ENCODE peak calls at places on chromosomes 12 and 14, in six cellular contexts. A is activated CD4-positive, CD25-positive, alpha-beta regulatory T cell treated with anti-CD3 and anti-CD28 coated beads, Interleukin-2, amount 50 U/mL, for 72 hours; X is stimulated activated effector memory CD8-positive, alpha-beta T cell treated with anti-CD3 and anti-CD28 coated beads, Interleukin-12 subunit alpha, Interleukin-12 subunit beta, amount 100 ng/mL, for 72 hours; N is ELR; Z is iris pigment epithelial cell; J is A549. O is an unnamed sample.

GRCh38 chr12:55700255-55701018 is 7.3 kb downstream of the ITGA7 start:
- DNase-seq in A (no peak), X (no peak), N (peak; percentile 65), Z (no peak), J (no peak), O (no peak)

GRCh38 chr12:45886685-45887084 is 103.7 kb downstream of the SCAF11 start:
- DNase-seq in A (no peak), X (no peak), N (no peak), Z (no peak), J (no peak), O (no peak)

GRCh38 chr12:132154341-132154761 is 10.1 kb downstream of the NOC4L start:
- DNase-seq in A (no peak), X (no peak), N (no peak), Z (no peak), J (no peak), O (no peak)

GRCh38 chr12:78778339-78778738 is 86.2 kb upstream of the SYT1 start:
- DNase-seq in A (no peak), X (no peak), N (no peak), Z (peak; percentile 32), J (no peak), O (peak; percentile 43)

GRCh38 chr12:65958456-65958855 is 134.2 kb downstream of the HMGA2 start:
- DNase-seq in A (no peak), X (no peak), N (no peak), Z (no peak), J (no peak), O (no peak)

GRCh38 chr12:98439471-98440164 is 75.8 kb upstream of the TMPO start:
- DNase-seq in A (no peak), X (peak; percentile 12), N (no peak), Z (peak; percentile 67), J (no peak), O (peak; percentile 58)

GRCh38 chr12:123934016-123934620 is 38.5 kb downstream of the CCDC92 start:
- DNase-seq in A (peak; percentile 18), X (no peak), N (no peak), Z (no peak), J (no peak), O (no peak)

GRCh38 chr12:108170164-108170563 is 41.1 kb downstream of the WSCD2 start:
- DNase-seq in A (no peak), X (no peak), N (no peak), Z (no peak), J (no peak), O (no peak)

GRCh38 chr12:13981296-13981962 is at the start of gene GRIN2B:
- DNase-seq in A (no peak), X (no peak), N (no peak), Z (no peak), J (peak; percentile 19), O (peak; percentile 1)

GRCh38 chr12:42705863-42706262 is 116.3 kb upstream of the PRICKLE1 start:
- DNase-seq in A (no peak), X (no peak), N (peak; percentile 68), Z (peak; percentile 94), J (no peak), O (peak; percentile 96)

GRCh38 chr14:40336846-40337245 is 904.6 kb upstream of the FBXO33 start:
- DNase-seq in A (no peak), X (no peak), N (no peak), Z (no peak), J (no peak), O (no peak)

GRCh38 chr12:89494411-89495231 is 30.0 kb downstream of the GALNT4 start:
- DNase-seq in A (peak; percentile 50), X (peak; percentile 84), N (peak; percentile 76), Z (peak; percentile 51), J (no peak), O (peak; percentile 63)

GRCh38 chr14:92958373-92959188 is 35.6 kb downstream of the CHGA start:
- DNase-seq in A (no peak), X (no peak), N (no peak), Z (no peak), J (no peak), O (no peak)